ENCODE peak calls at places on chromosomes 7 and 10, in four cellular contexts. M is SK-N-SH, K is neural progenitor cell, W is IMR-90. N is an unnamed sample. For H3K4me1, the result is how much of the 10 kb centered on the place peaks cover.

GRCh38 chr10:110786172-110786571 is 85.6 kb upstream of the PDCD4 start:
- DNase-seq in M (no peak), K (no peak), W (peak), N (no peak)

GRCh38 chr10:119546009-119546408 is 3.5 kb upstream of the RGS10 start:
- DNase-seq in W (peak), K (no peak), M (no peak), N (peak)

GRCh38 chr7:95899919-95900513 is 127.7 kb downstream of the DYNC1I1 start:
- DNase-seq in K (peak), M (no peak), W (no peak), N (no peak)

GRCh38 chr10:124588736-124589451 is 127.3 kb downstream of the LHPP start:
- DNase-seq in M (no peak), W (peak), K (no peak), N (peak)

GRCh38 chr10:128375171-128375570 is 248.9 kb upstream of the MKI67 start:
- DNase-seq in W (no peak), K (no peak), M (no peak), N (no peak)

GRCh38 chr7:22555476-22555875 is 55.5 kb upstream of the STEAP1B start:
- DNase-seq in K (no peak), W (no peak), M (no peak), N (no peak)

GRCh38 chr7:45921699-45922519 is 837 bp upstream of the IGFBP3 start:
- DNase-seq in W (peak), K (peak), M (peak), N (peak)

GRCh38 chr10:96719850-96720421 is 378 bp downstream of the PIK3AP1 start:
- DNase-seq in M (peak), W (no peak), K (peak), N (peak)

GRCh38 chr10:3312403-3312802 is 139.8 kb upstream of the PITRM1 start:
- DNase-seq in K (peak), M (no peak), W (no peak), N (peak)

GRCh38 chr7:158111906-158112570 is 475.6 kb downstream of the PTPRN2 start:
- DNase-seq in M (no peak), W (no peak), K (no peak), N (no peak)

GRCh38 chr7:119783799-119784198 is 489.2 kb upstream of the KCND2 start:
- DNase-seq in W (peak), K (no peak), M (no peak), N (peak)

GRCh38 chr7:133191787-133192186 is 61.1 kb upstream of the EXOC4 start:
- DNase-seq in K (no peak), W (no peak), M (peak), N (no peak)

GRCh38 chr10:60237977-60238376 is 151.7 kb downstream of the ANK3 start:
- DNase-seq in K (no peak), W (peak), M (no peak), N (no peak)

GRCh38 chr10:66835400-66835799 is 90.4 kb upstream of the LRRTM3 start:
- DNase-seq in W (no peak), M (no peak), K (no peak), N (no peak)

GRCh38 chr10:78899996-78900714 is 168.6 kb upstream of the ZMIZ1 start:
- DNase-seq in W (no peak), K (no peak), M (no peak), N (no peak)

GRCh38 chr7:43303740-43304241 is 191.3 kb downstream of the HECW1 start:
- DNase-seq in K (no peak), M (no peak), W (peak), N (no peak)

GRCh38 chr10:4194231-4194630 is 409.2 kb upstream of the KLF6 start:
- DNase-seq in M (no peak), W (peak), K (no peak), N (no peak)

GRCh38 chr7:116434820-116435341 is 64.7 kb upstream of the CAV2 start:
- DNase-seq in W (peak), M (no peak), K (no peak), N (no peak)

GRCh38 chr7:129166745-129167144 is 21.7 kb upstream of the SMO start:
- DNase-seq in W (no peak), M (no peak), K (no peak), N (no peak)

GRCh38 chr7:42747073-42747472 is 164.8 kb downstream of the C7orf25 start:
- DNase-seq in M (no peak), W (no peak), K (no peak), N (no peak)

GRCh38 chr7:141184532-141185190 is 110.8 kb downstream of the TMEM178B start:
- DNase-seq in W (no peak), M (no peak), K (no peak), N (no peak)

GRCh38 chr7:138753611-138754010 is 44.2 kb upstream of the TMEM213 start:
- DNase-seq in K (no peak), M (no peak), W (no peak), N (peak)

GRCh38 chr7:30524545-30524944 is 19.9 kb upstream of the GGCT start:
- DNase-seq in W (no peak), K (no peak), M (no peak), N (no peak)

GRCh38 chr10:74991435-74991834 is 120.0 kb upstream of the SAMD8 start:
- DNase-seq in K (peak), W (no peak), M (peak), N (no peak)

GRCh38 chr7:151498495-151498894 is 21.2 kb downstream of the RHEB start:
- DNase-seq in K (no peak), W (no peak), M (no peak), N (peak)

GRCh38 chr7:123769371-123769770 is 20.6 kb upstream of the WASL start:
- DNase-seq in M (no peak), K (no peak), W (peak), N (peak)

GRCh38 chr10:6729071-6729773 is 149.1 kb upstream of the PRKCQ start:
- DNase-seq in W (peak), K (no peak), M (no peak), N (no peak)

GRCh38 chr7:11256501-11256900 is 282.8 kb downstream of the PHF14 start:
- DNase-seq in K (no peak), M (no peak), W (no peak), N (peak)
- H3K4me1 ChIP-seq in K (under half), M (under half), W (under half), N (half or more)

GRCh38 chr7:101938115-101938514 is 120.7 kb downstream of the CUX1 start:
- DNase-seq in M (no peak), K (no peak), W (no peak), N (no peak)
- H3K4me1 ChIP-seq in M (under half), K (half or more), W (under half), N (under half)

DNA sequence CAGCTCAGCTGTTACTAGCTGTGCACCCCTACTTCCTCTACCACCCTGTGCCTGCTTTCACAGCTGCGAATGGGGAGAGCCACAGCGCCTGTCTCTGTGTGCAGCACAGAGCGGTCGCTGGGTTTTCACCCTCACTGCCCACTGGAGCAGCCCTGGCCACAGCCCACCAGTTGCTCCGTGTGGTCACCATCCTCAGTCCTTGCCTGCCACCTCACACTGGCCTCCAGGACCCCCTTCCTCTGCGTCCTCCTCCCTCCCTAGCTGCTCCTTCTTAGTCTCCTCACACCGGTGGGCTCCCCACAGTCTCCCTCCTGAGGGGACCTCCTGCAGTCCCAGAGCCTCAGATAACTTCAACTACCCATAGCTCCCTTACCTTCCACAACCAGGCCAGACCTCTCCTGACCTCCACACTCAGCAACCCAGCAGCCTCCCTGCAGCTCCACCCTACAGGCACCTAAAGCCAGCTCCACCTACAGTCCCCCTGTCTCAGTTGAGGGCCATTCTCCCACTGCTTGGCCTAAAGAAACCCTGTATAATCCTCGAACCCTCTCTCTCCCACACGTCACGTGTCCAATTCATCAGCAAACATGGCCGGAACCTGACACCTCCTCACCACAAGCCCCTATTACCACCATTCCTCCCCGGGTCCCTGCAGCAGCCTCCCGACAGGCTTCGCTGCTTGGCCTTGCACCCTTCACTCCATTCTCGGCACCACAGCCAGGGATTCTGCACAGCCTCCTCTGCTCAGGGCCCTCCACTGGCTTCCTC is 28.0 kb downstream of the PLAC9 start:
- DNase-seq in K (no peak), W (no peak), M (no peak), N (no peak)
- H3K4me1 ChIP-seq in K (under half), W (half or more), M (under half), N (under half)

GRCh38 chr7:1104514-1105179 is 16.7 kb downstream of the GPER1 start:
- DNase-seq in K (no peak), W (no peak), M (no peak), N (no peak)

GRCh38 chr7:1103789-1104513 is 16.0 kb downstream of the GPER1 start:
- DNase-seq in M (no peak), K (no peak), W (no peak), N (no peak)

GRCh38 chr7:1106783-1107421 is 19.0 kb downstream of the GPER1 start:
- DNase-seq in M (no peak), K (no peak), W (no peak), N (no peak)

GRCh38 chr7:1106063-1106782 is 18.3 kb downstream of the GPER1 start:
- DNase-seq in K (no peak), W (no peak), M (no peak), N (peak)

DNA sequence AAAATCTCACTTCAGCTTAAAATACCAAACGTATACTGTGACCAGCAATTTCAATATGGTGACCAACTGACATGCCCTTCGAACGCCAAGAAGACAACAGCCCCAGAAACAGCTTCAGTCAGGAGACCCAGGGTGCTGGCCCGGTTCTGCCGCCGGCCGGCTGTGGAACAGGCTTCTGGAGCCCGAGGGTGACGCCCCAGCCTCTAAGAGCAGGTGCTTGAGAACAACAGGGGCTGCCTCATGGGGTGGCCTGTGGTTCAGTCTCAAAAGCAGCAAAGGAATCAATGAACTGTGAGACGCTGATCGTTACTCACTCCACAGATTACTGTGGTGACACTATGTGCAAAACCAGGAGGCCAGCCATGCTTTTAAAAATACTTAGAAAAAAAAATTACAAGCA is 17.3 kb downstream of the GPER1 start:
- DNase-seq in W (no peak), K (no peak), M (no peak), N (no peak)
- H3K4me1 ChIP-seq in W (under half), K (under half), M (under half), N (under half)

GRCh38 chr7:50342616-50343114 is 38.1 kb downstream of the IKZF1 start:
- DNase-seq in W (no peak), M (no peak), K (peak), N (no peak)
- H3K4me1 ChIP-seq in W (under half), M (under half), K (under half), N (under half)

GRCh38 chr10:102648889-102649752 is 4.8 kb downstream of the TRIM8 start:
- DNase-seq in M (peak), K (peak), W (no peak), N (no peak)
- H3K4me1 ChIP-seq in M (half or more), K (half or more), W (under half), N (under half)

N was measured in SJCRH30.